ENCODE peak calls at places on chromosomes 11 and 22, in five cellular contexts. One of them, this sample, is unnamed.
A peak's percentile ranks its signal among the peaks of the same experiment; 100 is the strongest.

GRCh38 chr11:70226967-70227366 is 23.9 kb downstream of the FADD start:
- DNase-seq in RWPE2: no peak
- DNase-seq in AG04450: no peak
- DNase-seq in adrenal gland: no peak
- DNase-seq in fibroblast of lung: no peak
- DNase-seq in this sample: no peak

GRCh38 chr11:113412675-113413074 is 25.1 kb downstream of the ANKK1 start:
- DNase-seq in adrenal gland: no peak
- DNase-seq in AG04450: no peak
- DNase-seq in RWPE2: no peak
- DNase-seq in fibroblast of lung: no peak
- DNase-seq in this sample: no peak

GRCh38 chr11:35404397-35404775 is 15.0 kb downstream of the SLC1A2 start:
- DNase-seq in adrenal gland: peak; percentile 75
- DNase-seq in fibroblast of lung: peak; percentile 20
- DNase-seq in RWPE2: no peak
- DNase-seq in AG04450: no peak
- DNase-seq in this sample: no peak

GRCh38 chr11:123264431-123264780 is 69.4 kb upstream of the CLMP start:
- DNase-seq in AG04450: no peak
- DNase-seq in adrenal gland: no peak
- DNase-seq in fibroblast of lung: no peak
- DNase-seq in RWPE2: no peak
- DNase-seq in this sample: no peak

GRCh38 chr11:1853376-1854131 is 670 bp downstream of the LSP1 start:
- DNase-seq in AG04450: no peak
- DNase-seq in fibroblast of lung: no peak
- DNase-seq in adrenal gland: no peak
- DNase-seq in RWPE2: no peak
- DNase-seq in this sample: no peak

GRCh38 chr22:21726650-21727049 is 8.9 kb downstream of the YPEL1 start:
- DNase-seq in adrenal gland: no peak
- DNase-seq in AG04450: no peak
- DNase-seq in RWPE2: no peak
- DNase-seq in fibroblast of lung: no peak
- DNase-seq in this sample: no peak

GRCh38 chr11:76206327-76207081 is at the start of gene WNT11:
- DNase-seq in fibroblast of lung: peak; percentile 32
- DNase-seq in adrenal gland: peak; percentile 72
- DNase-seq in AG04450: no peak
- DNase-seq in RWPE2: no peak
- DNase-seq in this sample: no peak

GRCh38 chr11:78197816-78198215 is 9.1 kb downstream of the USP35 start:
- DNase-seq in RWPE2: no peak
- DNase-seq in fibroblast of lung: no peak
- DNase-seq in AG04450: no peak
- DNase-seq in adrenal gland: no peak
- DNase-seq in this sample: no peak

GRCh38 chr11:2775626-2776350 is 76.0 kb upstream of the KCNQ1OT1 start:
- DNase-seq in adrenal gland: peak; percentile 53
- DNase-seq in RWPE2: peak; percentile 51
- DNase-seq in fibroblast of lung: no peak
- DNase-seq in AG04450: no peak
- DNase-seq in this sample: peak; percentile 84

GRCh38 chr11:61924016-61924360 is 6.6 kb upstream of the RAB3IL1 start:
- DNase-seq in fibroblast of lung: no peak
- DNase-seq in adrenal gland: no peak
- DNase-seq in RWPE2: no peak
- DNase-seq in AG04450: no peak
- DNase-seq in this sample: no peak

GRCh38 chr11:120255519-120255866 is 15.6 kb downstream of the POU2F3 start:
- DNase-seq in AG04450: no peak
- DNase-seq in fibroblast of lung: no peak
- DNase-seq in adrenal gland: no peak
- DNase-seq in RWPE2: no peak
- DNase-seq in this sample: peak; percentile 38

GRCh38 chr11:241634-242033 is 4.9 kb downstream of the PSMD13 start:
- DNase-seq in fibroblast of lung: no peak
- DNase-seq in AG04450: no peak
- DNase-seq in adrenal gland: no peak
- DNase-seq in RWPE2: no peak
- DNase-seq in this sample: no peak

GRCh38 chr11:57480409-57481137 is 20.2 kb downstream of the RTN4RL2 start:
- DNase-seq in fibroblast of lung: no peak
- DNase-seq in RWPE2: no peak
- DNase-seq in adrenal gland: peak; percentile 68
- DNase-seq in AG04450: no peak
- DNase-seq in this sample: no peak

GRCh38 chr11:13126430-13126829 is 117.3 kb downstream of the RASSF10 start:
- DNase-seq in adrenal gland: no peak
- DNase-seq in RWPE2: peak; percentile 77
- DNase-seq in AG04450: peak; percentile 87
- DNase-seq in fibroblast of lung: peak; percentile 98
- DNase-seq in this sample: no peak

GRCh38 chr11:12222099-12222751 is 111.8 kb downstream of the MICAL2 start:
- DNase-seq in AG04450: no peak
- DNase-seq in RWPE2: no peak
- DNase-seq in fibroblast of lung: peak; percentile 72
- DNase-seq in adrenal gland: no peak
- DNase-seq in this sample: no peak

GRCh38 chr11:129992161-129992944 is 10.3 kb downstream of the PRDM10 start:
- DNase-seq in fibroblast of lung: peak; percentile 46
- DNase-seq in RWPE2: no peak
- DNase-seq in AG04450: no peak
- DNase-seq in adrenal gland: peak; percentile 70
- DNase-seq in this sample: no peak

GRCh38 chr11:111098091-111098490 is 147.4 kb upstream of the POU2AF2 start:
- DNase-seq in adrenal gland: no peak
- DNase-seq in fibroblast of lung: no peak
- DNase-seq in AG04450: no peak
- DNase-seq in RWPE2: no peak
- DNase-seq in this sample: no peak

GRCh38 chr11:2548596-2548995 is 103.8 kb downstream of the KCNQ1 start:
- DNase-seq in AG04450: no peak
- DNase-seq in RWPE2: no peak
- DNase-seq in adrenal gland: peak; percentile 45
- DNase-seq in fibroblast of lung: no peak
- DNase-seq in this sample: peak; percentile 77

GRCh38 chr22:39556970-39557811 is 13.4 kb upstream of the CACNA1I start:
- DNase-seq in AG04450: no peak
- DNase-seq in RWPE2: no peak
- DNase-seq in adrenal gland: peak; percentile 70
- DNase-seq in fibroblast of lung: peak; percentile 14
- DNase-seq in this sample: no peak

GRCh38 chr11:17012712-17013547 is 1.3 kb downstream of the PLEKHA7 start:
- DNase-seq in RWPE2: peak; percentile 91
- DNase-seq in adrenal gland: no peak
- DNase-seq in AG04450: no peak
- DNase-seq in fibroblast of lung: peak; percentile 78
- DNase-seq in this sample: no peak

GRCh38 chr11:7514099-7514725 is 413 bp downstream of the PPFIBP2 start:
- DNase-seq in adrenal gland: peak; percentile 61
- DNase-seq in RWPE2: no peak
- DNase-seq in AG04450: no peak
- DNase-seq in fibroblast of lung: no peak
- DNase-seq in this sample: no peak

GRCh38 chr22:22700631-22701030 is 56.2 kb downstream of the GGTLC2 start:
- DNase-seq in AG04450: no peak
- DNase-seq in adrenal gland: peak; percentile 7
- DNase-seq in fibroblast of lung: no peak
- DNase-seq in RWPE2: no peak
- DNase-seq in this sample: no peak

GRCh38 chr11:121133046-121133445 is 32.0 kb downstream of the TECTA start:
- DNase-seq in adrenal gland: no peak
- DNase-seq in fibroblast of lung: no peak
- DNase-seq in RWPE2: no peak
- DNase-seq in AG04450: no peak
- DNase-seq in this sample: no peak

GRCh38 chr11:102367364-102367763 is 20.4 kb downstream of the BIRC2 start:
- DNase-seq in adrenal gland: no peak
- DNase-seq in AG04450: no peak
- DNase-seq in fibroblast of lung: peak; percentile 7
- DNase-seq in RWPE2: no peak
- DNase-seq in this sample: no peak

GRCh38 chr22:50620861-50621490 is 7.0 kb downstream of the ARSA start:
- DNase-seq in fibroblast of lung: no peak
- DNase-seq in adrenal gland: peak; percentile 55
- DNase-seq in AG04450: no peak
- DNase-seq in RWPE2: no peak
- DNase-seq in this sample: no peak

DNA sequence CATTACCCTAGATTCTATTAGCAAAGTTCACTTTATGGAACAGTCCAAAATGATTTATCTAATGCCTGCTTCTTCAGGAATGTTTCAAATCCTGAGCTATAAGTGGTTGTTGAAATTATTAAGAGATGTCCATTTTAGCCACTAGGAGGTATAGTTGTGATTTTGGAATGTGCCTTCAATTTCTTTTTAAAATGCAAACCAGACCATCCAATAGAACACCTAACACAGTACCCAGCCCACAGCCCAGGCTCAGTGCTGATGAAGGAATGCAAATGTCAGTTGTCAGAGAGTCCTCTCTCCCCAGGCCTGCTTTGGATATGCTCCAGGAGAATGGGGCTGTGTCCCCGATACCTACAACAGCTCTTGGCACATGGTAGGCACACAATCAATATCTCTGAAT is 85.8 kb upstream of the E2F8 start:
- DNase-seq in AG04450: no peak
- DNase-seq in adrenal gland: no peak
- DNase-seq in RWPE2: no peak
- DNase-seq in fibroblast of lung: peak; percentile 4
- DNase-seq in this sample: no peak
- TF ChIP-seq CTCF in AG04450: peak; percentile 54
- TF ChIP-seq CTCF in adrenal gland: peak; percentile 17
- TF ChIP-seq CTCF in RWPE2: peak; percentile 56
- TF ChIP-seq CTCF in fibroblast of lung: peak; percentile 49
- TF ChIP-seq CTCF in this sample: peak; percentile 72

DNA sequence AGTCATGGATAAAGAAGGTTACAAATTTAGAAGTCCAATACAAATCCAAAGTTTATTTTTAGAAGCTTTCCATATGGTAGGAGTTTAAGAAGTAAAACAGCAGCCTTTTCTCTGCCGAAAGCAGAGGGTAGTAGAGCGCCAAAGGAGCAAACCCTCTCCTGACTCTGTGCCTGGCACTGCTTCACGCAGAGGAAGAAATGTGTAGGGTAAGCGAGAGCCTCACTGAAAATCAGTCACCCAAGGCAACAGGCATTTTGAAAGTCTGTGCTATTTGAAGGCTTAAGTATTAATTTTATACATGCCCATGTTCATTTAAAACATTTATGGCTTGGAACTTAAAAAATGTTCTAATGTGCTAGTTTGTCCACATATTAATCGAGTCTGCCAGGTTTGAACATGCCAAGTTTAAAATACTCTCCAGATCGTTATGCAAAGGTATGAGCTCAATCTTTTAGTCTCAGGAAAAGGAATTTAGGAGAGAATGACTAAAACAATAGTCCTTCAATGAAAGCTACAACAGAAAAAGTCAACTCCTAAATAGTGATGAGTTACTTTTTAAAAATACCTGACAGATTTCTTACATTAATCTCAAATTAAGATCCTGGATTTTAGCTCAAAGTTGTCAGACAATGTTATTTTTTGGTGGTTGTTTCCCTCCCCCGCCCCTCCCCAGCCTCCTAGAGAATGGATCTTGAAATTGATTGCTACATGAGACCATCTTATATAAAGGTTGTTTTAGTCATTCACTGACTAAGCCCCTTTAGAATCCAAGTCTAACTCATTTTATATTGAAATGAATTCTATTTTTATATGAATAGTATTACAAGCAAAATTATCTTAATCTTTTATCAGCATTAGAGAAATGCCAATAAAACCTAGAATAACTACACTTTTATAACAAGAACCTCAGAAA is 38.7 kb downstream of the MRTFA start:
- DNase-seq in RWPE2: no peak
- DNase-seq in AG04450: no peak
- DNase-seq in adrenal gland: no peak
- DNase-seq in fibroblast of lung: peak; percentile 78
- DNase-seq in this sample: no peak
- TF ChIP-seq CTCF in RWPE2: no peak
- TF ChIP-seq CTCF in AG04450: no peak
- TF ChIP-seq CTCF in adrenal gland: no peak
- TF ChIP-seq CTCF in fibroblast of lung: no peak
- TF ChIP-seq CTCF in this sample: peak; percentile 23

GRCh38 chr11:9092085-9092484 is 686 bp upstream of the SCUBE2 start:
- DNase-seq in fibroblast of lung: no peak
- DNase-seq in adrenal gland: no peak
- DNase-seq in RWPE2: no peak
- DNase-seq in AG04450: no peak
- DNase-seq in this sample: no peak

GRCh38 chr11:9094420-9094819 is 3.0 kb upstream of the SCUBE2 start:
- DNase-seq in fibroblast of lung: no peak
- DNase-seq in RWPE2: no peak
- DNase-seq in adrenal gland: no peak
- DNase-seq in AG04450: no peak
- DNase-seq in this sample: no peak

GRCh38 chr11:9096427-9096826 is 5.0 kb upstream of the SCUBE2 start:
- DNase-seq in fibroblast of lung: no peak
- DNase-seq in RWPE2: no peak
- DNase-seq in adrenal gland: no peak
- DNase-seq in AG04450: no peak
- DNase-seq in this sample: no peak

GRCh38 chr11:9092846-9093778 is 1.7 kb upstream of the SCUBE2 start:
- DNase-seq in adrenal gland: no peak
- DNase-seq in AG04450: no peak
- DNase-seq in fibroblast of lung: no peak
- DNase-seq in RWPE2: no peak
- DNase-seq in this sample: no peak

GRCh38 chr11:9095421-9095820 is 4.0 kb upstream of the SCUBE2 start:
- DNase-seq in AG04450: no peak
- DNase-seq in fibroblast of lung: no peak
- DNase-seq in RWPE2: no peak
- DNase-seq in adrenal gland: no peak
- DNase-seq in this sample: no peak
- TF ChIP-seq CTCF in AG04450: no peak
- TF ChIP-seq CTCF in fibroblast of lung: peak; percentile 9
- TF ChIP-seq CTCF in RWPE2: no peak
- TF ChIP-seq CTCF in adrenal gland: no peak
- TF ChIP-seq CTCF in this sample: no peak

DNA sequence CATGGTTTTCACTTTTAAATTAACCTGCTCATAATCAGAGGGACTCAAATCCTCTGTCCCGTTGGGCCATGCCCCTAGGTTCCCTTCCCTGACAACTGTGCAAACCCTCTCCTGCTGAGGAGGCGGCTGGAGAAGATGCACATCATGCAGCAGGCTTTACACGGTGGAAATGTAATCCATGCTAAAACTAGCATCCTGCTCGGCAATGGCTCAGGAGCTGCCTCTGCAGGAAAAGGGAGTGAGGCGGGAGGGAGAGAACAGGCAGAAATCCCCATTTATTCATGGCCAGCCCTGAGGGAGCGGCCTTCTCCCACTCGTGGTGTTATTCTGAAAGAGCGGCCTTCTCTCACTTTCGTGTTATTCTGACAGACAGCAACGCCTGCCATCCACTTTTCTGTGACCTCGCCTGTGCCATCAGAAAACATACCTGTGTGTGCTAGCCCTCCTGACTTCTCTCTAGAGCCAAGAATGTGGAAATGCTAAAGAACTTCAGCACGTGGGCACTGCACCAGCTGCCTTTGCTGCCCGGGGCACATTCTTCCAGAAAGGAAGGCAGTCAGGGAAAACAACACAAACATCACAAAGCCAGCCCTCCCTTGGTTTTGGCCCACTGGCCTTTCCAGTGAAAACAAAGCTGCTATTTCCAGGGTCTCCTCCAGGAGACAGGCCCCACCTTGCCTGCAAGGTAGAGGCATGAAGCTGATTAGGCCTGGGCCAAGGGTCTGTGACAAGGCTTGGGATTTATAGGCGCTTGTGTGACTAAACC is 62.9 kb upstream of the BID start:
- DNase-seq in RWPE2: no peak
- DNase-seq in AG04450: no peak
- DNase-seq in adrenal gland: no peak
- DNase-seq in fibroblast of lung: no peak
- DNase-seq in this sample: no peak
- TF ChIP-seq CTCF in RWPE2: no peak
- TF ChIP-seq CTCF in AG04450: no peak
- TF ChIP-seq CTCF in adrenal gland: no peak
- TF ChIP-seq CTCF in fibroblast of lung: no peak
- TF ChIP-seq CTCF in this sample: peak; percentile 26